ENCODE peak calls at places on chromosomes 4 and X, in seven cellular contexts. H is caudate nucleus; C is ELR; N is psoas muscle; L is astrocyte of the spinal cord; R is T-helper 2 cell treated with Interferon-gamma antibody and Interleukin-4, amounts not matched to agents 5 μg/mL and 100 μg/mL, for 36 hours; P is NCI-H2171 treated with DMSO at 0.1 percent for 48 hours. V is an unnamed sample.
A peak's percentile ranks its signal among the peaks of the same experiment; 100 is the strongest.

GRCh38 chrX:3589474-3589873 is 124.0 kb downstream of the PRKX start:
- DNase-seq in L (no peak), P (no peak), C (no peak), H (no peak), R (no peak), N (no peak), V (no peak)

GRCh38 chrX:152926279-152926678 is 28.4 kb downstream of the ZNF185 start:
- DNase-seq in R (peak; percentile 37), H (no peak), C (peak; percentile 87), L (peak; percentile 69), P (peak; percentile 62), N (no peak), V (no peak)

GRCh38 chr4:14862881-14863280 is 139.4 kb upstream of the CPEB2 start:
- DNase-seq in R (no peak), C (no peak), L (no peak), H (no peak), N (peak; percentile 65), P (no peak), V (no peak)

GRCh38 chr4:111792592-111792991 is 352.7 kb upstream of the FAM241A start:
- DNase-seq in C (no peak), P (no peak), L (no peak), N (no peak), R (no peak), H (no peak), V (no peak)

GRCh38 chr4:175419120-175419774 is 392.8 kb downstream of the GPM6A start:
- DNase-seq in H (no peak), P (no peak), L (peak; percentile 99), C (peak; percentile 92), R (no peak), N (no peak), V (no peak)

GRCh38 chrX:46978341-46979291 is 66.4 kb downstream of the JADE3 start:
- DNase-seq in H (no peak), L (peak; percentile 73), N (peak; percentile 72), P (peak; percentile 19), R (peak; percentile 53), C (peak; percentile 81), V (peak; percentile 18)

GRCh38 chr4:2330119-2331042 is 68.5 kb upstream of the MXD4 start:
- DNase-seq in P (no peak), R (no peak), C (peak; percentile 96), H (no peak), N (no peak), L (peak; percentile 90), V (no peak)

GRCh38 chr4:76144546-76144945 is 3.7 kb downstream of the NUP54 start:
- DNase-seq in R (no peak), H (no peak), L (no peak), N (no peak), C (no peak), P (no peak), V (no peak)

GRCh38 chr4:7842384-7843279 is 97.0 kb downstream of the AFAP1 start:
- DNase-seq in N (peak; percentile 74), P (no peak), L (peak; percentile 98), H (no peak), C (peak; percentile 98), R (no peak), V (no peak)

GRCh38 chr4:111776546-111776945 is 368.7 kb upstream of the FAM241A start:
- DNase-seq in L (peak; percentile 12), N (no peak), R (no peak), H (no peak), P (no peak), C (peak; percentile 71), V (no peak)

GRCh38 chr4:48388504-48389154 is 47.3 kb downstream of the SLAIN2 start:
- DNase-seq in N (no peak), L (peak; percentile 22), P (no peak), R (no peak), C (peak; percentile 69), H (no peak), V (no peak)

V was measured in NCI-H2029 treated with DMSO at 0.1 percent for 48 hours.